ENCODE peak calls at places on chromosomes 4 and X, in seven cellular contexts. A is H9, W is IMR-90, T is H1, L is neuronal stem cell, E is mesenchymal stem cell, B is trophoblast cell. D is an unnamed sample.

GRCh38 chr4:82618321-82618720 is 56.5 kb upstream of the TMEM150C start:
- DNase-seq in L (no peak), E (peak; percentile 7), B (no peak), A (no peak), W (peak; percentile 43), T (no peak), D (no peak)

GRCh38 chrX:34629572-34629971 is 27.5 kb downstream of the TMEM47 start:
- DNase-seq in W (no peak), A (no peak), T (no peak), B (no peak), L (no peak), E (no peak), D (no peak)

GRCh38 chr4:111678466-111678865 is 466.8 kb upstream of the FAM241A start:
- DNase-seq in L (no peak), A (no peak), E (peak; percentile 69), B (peak; percentile 53), T (no peak), W (peak; percentile 27), D (peak; percentile 85)

GRCh38 chr4:183807420-183808101 is 97.5 kb upstream of the STOX2 start:
- DNase-seq in T (no peak), A (no peak), L (no peak), B (no peak), E (no peak), W (no peak), D (no peak)

GRCh38 chrX:677376-677775 is 46.8 kb downstream of the SHOX start:
- DNase-seq in A (no peak), T (no peak), W (no peak), E (no peak), B (no peak), L (no peak), D (no peak)

GRCh38 chr4:39502034-39502658 is 25.1 kb downstream of the UGDH start:
- DNase-seq in L (no peak), A (no peak), T (no peak), B (peak; percentile 60), E (peak; percentile 22), W (peak; percentile 87), D (no peak)

GRCh38 chrX:136608295-136608933 is 39.5 kb upstream of the CD40LG start:
- DNase-seq in A (peak; percentile 30), L (no peak), B (no peak), T (no peak), E (no peak), W (no peak), D (peak; percentile 7)

GRCh38 chr4:22999419-22999818 is 306.7 kb downstream of the GBA3 start:
- DNase-seq in B (peak; percentile 66), A (no peak), E (no peak), T (no peak), W (no peak), L (no peak), D (peak; percentile 56)

GRCh38 chr4:168618577-168619265 is 121.9 kb downstream of the PALLD start:
- DNase-seq in A (no peak), B (peak; percentile 39), W (peak; percentile 84), T (no peak), E (no peak), L (no peak), D (no peak)

GRCh38 chr4:23234716-23235115 is 542.0 kb downstream of the GBA3 start:
- DNase-seq in L (no peak), B (no peak), A (no peak), W (no peak), T (no peak), E (no peak), D (peak; percentile 43)

GRCh38 chr4:73702796-73703287 is 37.5 kb upstream of the CXCL8 start:
- DNase-seq in L (no peak), E (no peak), B (no peak), W (peak; percentile 49), T (no peak), A (no peak), D (no peak)

GRCh38 chrX:43827791-43828190 is 54.5 kb downstream of the MAOB start:
- DNase-seq in A (no peak), W (no peak), E (no peak), L (no peak), B (no peak), T (no peak), D (no peak)

GRCh38 chr4:147787204-147787603 is 55.3 kb downstream of the ARHGAP10 start:
- DNase-seq in A (no peak), B (no peak), E (peak; percentile 29), W (peak; percentile 68), L (no peak), T (no peak), D (peak; percentile 41)

GRCh38 chr4:6263541-6264540 is 5.8 kb upstream of the WFS1 start:
- DNase-seq in E (peak; percentile 41), L (no peak), A (peak; percentile 66), W (peak; percentile 63), B (peak; percentile 44), T (no peak), D (peak; percentile 51)

GRCh38 chrX:104307341-104307740 is 52.6 kb upstream of the ESX1 start:
- DNase-seq in W (no peak), B (no peak), T (no peak), L (no peak), A (no peak), E (no peak), D (no peak)

GRCh38 chr4:6632125-6632524 is 8.4 kb upstream of the MRFAP1 start:
- DNase-seq in T (no peak), A (no peak), L (no peak), W (no peak), B (no peak), E (no peak), D (no peak)

GRCh38 chr4:65654976-65655375 is 15.3 kb downstream of the EPHA5 start:
- DNase-seq in T (no peak), W (no peak), E (no peak), B (no peak), L (no peak), A (no peak), D (no peak)

GRCh38 chrX:38233891-38234807 is 13.5 kb upstream of the SRPX start:
- DNase-seq in L (no peak), E (peak; percentile 67), W (peak; percentile 73), B (peak; percentile 54), T (no peak), A (no peak), D (peak; percentile 76)

GRCh38 chrX:54492340-54492739 is 3.7 kb downstream of the FGD1 start:
- DNase-seq in E (peak; percentile 41), T (no peak), A (peak; percentile 34), B (no peak), W (peak; percentile 70), L (no peak), D (no peak)

GRCh38 chrX:101619336-101619735 is 1.5 kb upstream of the ARMCX6 start:
- DNase-seq in L (no peak), B (no peak), T (no peak), A (peak; percentile 67), W (peak; percentile 22), E (peak; percentile 45), D (peak; percentile 75)

GRCh38 chr4:18684932-18685331 is 663.4 kb upstream of the LCORL start:
- DNase-seq in B (no peak), A (no peak), T (no peak), L (no peak), E (no peak), W (no peak), D (no peak)

GRCh38 chr4:176425035-176425434 is 105.3 kb downstream of the SPCS3 start:
- DNase-seq in E (no peak), W (peak; percentile 24), T (no peak), L (no peak), B (no peak), A (no peak), D (no peak)

GRCh38 chr4:119049342-119049741 is 86.3 kb upstream of the MYOZ2 start:
- DNase-seq in A (no peak), B (no peak), W (peak; percentile 71), E (no peak), T (no peak), L (no peak), D (no peak)

GRCh38 chr4:988726-989721 is 2.2 kb downstream of the IDUA start:
- DNase-seq in E (no peak), A (no peak), T (no peak), W (no peak), L (no peak), B (peak; percentile 86), D (no peak)

GRCh38 chrX:42022158-42022557 is 98.8 kb upstream of the CASK start:
- DNase-seq in L (no peak), T (no peak), W (no peak), A (no peak), B (no peak), E (no peak), D (no peak)
- H3K23ac ChIP-seq in L (no peak overlapping the region), T (no peak overlapping the region), W (no peak overlapping the region), A (no peak overlapping the region), B (no peak overlapping the region), E (no peak overlapping the region), D (no peak overlapping the region)

GRCh38 chr4:159002950-159003349 is 99.9 kb upstream of the RAPGEF2 start:
- DNase-seq in B (no peak), A (no peak), T (no peak), W (peak; percentile 79), L (no peak), E (no peak), D (no peak)
- H3K23ac ChIP-seq in B (no peak overlapping the region), A (no peak overlapping the region), T (no peak overlapping the region), W (no peak overlapping the region), L (no peak overlapping the region), E (no peak overlapping the region), D (no peak overlapping the region)

DNA sequence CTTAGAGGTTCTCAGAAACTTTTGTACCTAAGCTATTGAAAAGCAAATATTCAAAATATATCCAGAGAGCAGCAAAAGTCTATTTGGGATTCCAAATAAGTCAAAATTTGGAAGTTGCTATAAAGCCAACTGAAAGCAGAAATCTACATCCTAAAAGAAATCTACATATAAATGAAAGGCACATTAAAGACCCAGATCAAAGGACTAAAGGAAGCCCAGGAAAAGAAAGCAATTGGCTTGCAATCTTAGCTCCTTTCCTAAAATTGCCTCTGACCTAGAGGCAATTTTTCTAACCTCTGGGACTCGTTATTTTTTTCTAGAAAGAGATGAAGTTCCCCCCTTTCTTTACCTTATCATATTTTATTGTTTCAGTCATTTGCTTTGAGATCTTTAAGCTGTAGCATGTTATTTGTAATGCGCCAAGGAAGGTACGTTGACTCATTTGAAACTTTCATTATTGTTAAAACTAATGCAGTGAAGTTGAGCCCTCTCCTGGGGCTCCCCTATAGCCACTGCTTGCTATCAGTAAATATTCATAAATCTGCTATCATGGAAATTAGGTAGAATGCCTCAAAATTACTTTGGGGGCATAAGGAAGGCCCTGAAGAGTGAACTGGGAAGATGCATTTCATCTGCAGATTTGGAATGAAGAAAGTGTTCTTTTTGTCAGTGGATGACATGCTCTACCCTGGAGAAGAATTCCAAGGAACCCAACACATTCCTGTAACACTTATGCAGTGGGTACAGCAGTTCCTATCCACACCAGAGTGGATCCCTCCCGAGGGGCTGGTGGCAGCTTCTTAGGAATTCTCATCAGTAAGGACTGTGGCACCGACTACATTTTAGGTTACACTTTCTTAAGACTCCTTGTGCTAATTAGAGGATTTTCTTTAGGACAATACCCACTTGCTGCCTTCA is 177.8 kb upstream of the IGFBP7 start:
- DNase-seq in B (no peak), E (no peak), W (no peak), T (no peak), L (no peak), A (no peak), D (no peak)
- H3K23ac ChIP-seq in B (no peak overlapping the region), E (no peak overlapping the region), W (no peak overlapping the region), T (no peak overlapping the region), L (no peak overlapping the region), A (no peak overlapping the region), D (no peak overlapping the region)

DNA sequence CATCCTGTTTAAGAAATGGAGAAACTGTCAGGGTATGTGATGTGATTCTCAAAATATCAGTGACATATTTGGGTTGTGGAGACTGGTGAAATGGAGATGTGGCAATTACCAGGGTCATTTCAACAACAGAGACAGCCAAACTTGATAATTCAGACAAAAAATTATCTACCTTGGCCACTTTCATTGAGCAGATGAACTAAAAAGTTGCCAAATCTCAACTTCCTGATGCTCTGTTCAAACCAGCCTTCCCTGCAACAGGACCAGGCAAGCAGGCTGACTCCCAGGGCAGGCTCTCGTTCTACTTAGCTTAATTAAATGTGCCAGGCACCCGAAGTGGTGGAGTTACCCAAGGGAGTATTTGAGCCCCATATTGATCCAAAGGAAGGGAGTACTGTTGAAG is 199.6 kb downstream of the AFF2 start:
- DNase-seq in L (no peak), E (no peak), T (no peak), A (no peak), W (no peak), B (no peak), D (no peak)
- H3K23ac ChIP-seq in L (no peak overlapping the region), E (no peak overlapping the region), T (no peak overlapping the region), A (no peak overlapping the region), W (no peak overlapping the region), B (no peak overlapping the region), D (no peak overlapping the region)

D was measured in mesendoderm.